ENCODE peak calls at places on chromosomes 13 and 19, in eight cellular contexts. R is CD4-positive, alpha-beta T cell; E is SW480; V is substantia nigra; U is psoas muscle; C is stimulated activated CD8-positive, alpha-beta memory T cell treated with anti-CD3 and anti-CD28 coated beads, Interleukin-15, amount 100 ng/mL, for 24 hours; Y is ACHN; I is HS-5. J is an unnamed sample.

GRCh38 chr19:41445575-41445974 is 2.6 kb downstream of the ERICH4 start:
- DNase-seq in E (no peak), C (no peak), Y (no peak), I (no peak), U (no peak), R (no peak), V (no peak), J (no peak)

GRCh38 chr13:41462427-41462826 is 5.1 kb downstream of the RGCC start:
- DNase-seq in R (no peak), I (no peak), V (no peak), C (no peak), E (no peak), Y (no peak), U (no peak), J (no peak)

GRCh38 chr13:60627071-60627686 is 230.2 kb downstream of the TDRD3 start:
- DNase-seq in C (no peak), Y (peak), I (no peak), V (peak), U (no peak), E (peak), R (no peak), J (peak)

GRCh38 chr19:11551603-11552235 is 7.3 kb downstream of the ELOF1 start:
- DNase-seq in I (no peak), U (peak), E (no peak), C (no peak), R (no peak), Y (no peak), V (no peak), J (no peak)

GRCh38 chr13:75550159-75550567 is 572 bp downstream of the UCHL3 start:
- DNase-seq in R (no peak), I (peak), C (no peak), U (no peak), E (peak), V (no peak), Y (peak), J (peak)

GRCh38 chr19:14214580-14214979 is 8.6 kb upstream of the ADGRL1 start:
- DNase-seq in C (no peak), I (no peak), E (no peak), V (no peak), U (no peak), Y (no peak), R (no peak), J (no peak)

GRCh38 chr13:23087884-23088283 is 92.9 kb upstream of the SGCG start:
- DNase-seq in C (no peak), U (no peak), V (no peak), E (peak), R (no peak), Y (peak), I (no peak), J (peak)

GRCh38 chr13:41608111-41608510 is 150.8 kb downstream of the RGCC start:
- DNase-seq in R (no peak), U (no peak), I (no peak), V (no peak), Y (no peak), C (no peak), E (no peak), J (no peak)

GRCh38 chr19:45069056-45069455 is 7.2 kb downstream of the ZNF296 start:
- DNase-seq in I (no peak), Y (peak), E (peak), V (no peak), R (no peak), C (no peak), U (no peak), J (peak)

GRCh38 chr19:1351324-1351947 is 32.3 kb upstream of the NDUFS7 start:
- DNase-seq in V (no peak), U (no peak), Y (no peak), R (no peak), I (no peak), E (no peak), C (no peak), J (no peak)

GRCh38 chr13:85675508-85675907 is 123.7 kb downstream of the SLITRK6 start:
- DNase-seq in I (no peak), R (no peak), U (no peak), V (no peak), Y (no peak), E (no peak), C (no peak), J (no peak)

GRCh38 chr13:110251227-110251791 is 55.6 kb downstream of the COL4A1 start:
- DNase-seq in Y (no peak), U (no peak), C (no peak), E (no peak), V (no peak), R (no peak), I (no peak), J (no peak)